ENCODE peak calls at places on chromosomes 5 and 9, in nine cellular contexts. J is GM04504; B is cardiac muscle cell; E is HTR-8/SVneo; D is activated naive CD4-positive, alpha-beta T cell; I is posterior cingulate gyrus; V is activated T-cell treated with anti-CD3 and anti-CD28 coated beads, Interleukin-2, amount 50 U/mL, for 72 hours; F is NCI-H510A; P is CD4-positive, alpha-beta T cell. H is an unnamed sample.

GRCh38 chr5:59008816-59009473 is 426.1 kb downstream of the RAB3C start:
- DNase-seq in J (no peak), I (no peak), E (no peak), V (no peak), P (no peak), F (no peak), B (no peak), D (no peak), H (no peak)

GRCh38 chr9:112032009-112032408 is 135.4 kb downstream of the UGCG start:
- DNase-seq in V (peak), B (no peak), D (no peak), I (no peak), E (no peak), J (no peak), P (no peak), F (no peak), H (no peak)

GRCh38 chr5:15431923-15432322 is 68.1 kb upstream of the FBXL7 start:
- DNase-seq in E (no peak), B (no peak), F (no peak), J (no peak), I (no peak), P (no peak), V (no peak), D (no peak), H (no peak)

GRCh38 chr5:111133436-111133751 is 41.2 kb downstream of the WDR36 start:
- DNase-seq in P (no peak), D (no peak), B (no peak), I (no peak), E (no peak), J (no peak), F (no peak), V (no peak), H (no peak)

GRCh38 chr5:40984884-40985283 is 75.6 kb downstream of the C7 start:
- DNase-seq in I (no peak), E (no peak), F (no peak), P (no peak), V (no peak), J (no peak), D (no peak), B (peak), H (peak)

GRCh38 chr9:97705354-97705950 is 8.3 kb upstream of the XPA start:
- DNase-seq in V (no peak), J (no peak), P (no peak), I (no peak), D (no peak), B (peak), E (no peak), F (no peak), H (peak)

GRCh38 chr9:76221423-76221822 is 172.8 kb downstream of the RFK start:
- DNase-seq in D (no peak), F (no peak), J (no peak), I (no peak), E (no peak), P (no peak), V (no peak), B (no peak), H (no peak)

GRCh38 chr9:19493174-19493811 is 84.5 kb downstream of the ACER2 start:
- DNase-seq in J (peak), B (peak), E (peak), P (no peak), V (peak), I (peak), F (no peak), D (no peak), H (peak)

GRCh38 chr9:80378669-80379293 is 807.0 kb downstream of the TLE4 start:
- DNase-seq in E (no peak), B (no peak), P (no peak), J (no peak), F (no peak), D (no peak), V (no peak), I (no peak), H (no peak)

GRCh38 chr9:133873006-133873780 is 118.9 kb downstream of the VAV2 start:
- DNase-seq in P (no peak), D (no peak), V (no peak), I (no peak), J (no peak), F (no peak), E (no peak), B (no peak), H (peak)

GRCh38 chr5:133928690-133929393 is 39.6 kb downstream of the C5orf15 start:
- DNase-seq in E (no peak), V (no peak), D (no peak), I (no peak), F (no peak), B (no peak), P (no peak), J (no peak), H (no peak)

GRCh38 chr9:89864731-89865130 is 259.9 kb downstream of the GADD45G start:
- DNase-seq in F (no peak), E (no peak), I (no peak), P (no peak), J (no peak), D (no peak), B (no peak), V (no peak), H (no peak)

H was measured in Daoy.